ENCODE peak calls at places on chromosomes 3 and 15, in seven cellular contexts. L, H, I, P, C, N and B are unnamed samples.

GRCh38 chr3:67569324-67569723 is 85.1 kb downstream of the SUCLG2 start:
- DNase-seq in P (no peak), H (no peak), C (no peak), N (no peak), I (peak; percentile 10), L (no peak), B (no peak)

GRCh38 chr3:66778107-66778506 is 220.0 kb upstream of the KBTBD8 start:
- DNase-seq in L (no peak), C (no peak), I (no peak), P (no peak), N (no peak), H (no peak), B (no peak)

GRCh38 chr3:43323541-43323940 is 37.2 kb downstream of the SNRK start:
- DNase-seq in H (no peak), N (no peak), P (no peak), C (no peak), L (no peak), I (no peak), B (no peak)

GRCh38 chr15:83092309-83092976 is 15.0 kb upstream of the TM6SF1 start:
- DNase-seq in I (peak; percentile 50), P (no peak), H (peak; percentile 65), N (no peak), C (no peak), L (peak; percentile 59), B (no peak)

GRCh38 chr3:25291524-25291923 is 136.5 kb upstream of the RARB start:
- DNase-seq in N (no peak), C (no peak), P (no peak), L (no peak), H (no peak), I (peak; percentile 16), B (no peak)

GRCh38 chr3:105253225-105253624 is 113.5 kb upstream of the ALCAM start:
- DNase-seq in L (peak; percentile 59), P (no peak), I (no peak), H (no peak), C (no peak), N (no peak), B (no peak)

GRCh38 chr3:77197408-77197807 is 157.5 kb downstream of the ROBO2 start:
- DNase-seq in C (no peak), P (no peak), H (no peak), N (no peak), L (no peak), I (no peak), B (no peak)

GRCh38 chr15:57296473-57297162 is 79.7 kb upstream of the CGNL1 start:
- DNase-seq in P (no peak), I (no peak), N (no peak), H (no peak), C (no peak), L (no peak), B (no peak)

GRCh38 chr3:112736386-112736785 is 95.4 kb upstream of the CCDC80 start:
- DNase-seq in I (no peak), C (no peak), H (no peak), P (no peak), N (no peak), L (no peak), B (no peak)

GRCh38 chr3:29274667-29275066 is 6.2 kb upstream of the RBMS3 start:
- DNase-seq in H (no peak), L (no peak), P (no peak), I (no peak), N (no peak), C (no peak), B (no peak)

GRCh38 chr3:54882114-54882833 is 45.6 kb downstream of the LRTM1 start:
- DNase-seq in P (no peak), N (no peak), H (no peak), C (no peak), L (peak; percentile 99), I (peak; percentile 51), B (no peak)

GRCh38 chr15:41544650-41545015 is 576 bp upstream of the RPAP1 start:
- DNase-seq in N (no peak), I (no peak), H (peak; percentile 89), C (peak; percentile 75), L (no peak), P (no peak), B (peak; percentile 33)

GRCh38 chr3:22475665-22476064 is 724.7 kb upstream of the ZNF385D start:
- DNase-seq in N (no peak), L (peak; percentile 57), P (no peak), H (no peak), I (no peak), C (no peak), B (no peak)

GRCh38 chr3:156535162-156535627 is 19.7 kb downstream of the SSR3 start:
- DNase-seq in N (peak; percentile 35), I (peak; percentile 93), H (peak; percentile 55), P (no peak), C (peak; percentile 74), L (peak; percentile 100), B (peak; percentile 52)

GRCh38 chr15:59917504-59918157 is 86.5 kb upstream of the FOXB1 start:
- DNase-seq in L (peak; percentile 28), N (no peak), I (peak; percentile 85), C (no peak), H (peak; percentile 67), P (peak; percentile 74), B (no peak)

GRCh38 chr3:120147072-120147871 is 53.0 kb upstream of the GSK3B start:
- DNase-seq in C (no peak), L (no peak), N (no peak), H (no peak), P (no peak), I (peak; percentile 31), B (no peak)

GRCh38 chr3:161851941-161852566 is 355.4 kb downstream of the OTOL1 start:
- DNase-seq in I (peak; percentile 49), H (no peak), P (peak; percentile 31), L (peak; percentile 30), N (peak; percentile 19), C (no peak), B (no peak)

DNA sequence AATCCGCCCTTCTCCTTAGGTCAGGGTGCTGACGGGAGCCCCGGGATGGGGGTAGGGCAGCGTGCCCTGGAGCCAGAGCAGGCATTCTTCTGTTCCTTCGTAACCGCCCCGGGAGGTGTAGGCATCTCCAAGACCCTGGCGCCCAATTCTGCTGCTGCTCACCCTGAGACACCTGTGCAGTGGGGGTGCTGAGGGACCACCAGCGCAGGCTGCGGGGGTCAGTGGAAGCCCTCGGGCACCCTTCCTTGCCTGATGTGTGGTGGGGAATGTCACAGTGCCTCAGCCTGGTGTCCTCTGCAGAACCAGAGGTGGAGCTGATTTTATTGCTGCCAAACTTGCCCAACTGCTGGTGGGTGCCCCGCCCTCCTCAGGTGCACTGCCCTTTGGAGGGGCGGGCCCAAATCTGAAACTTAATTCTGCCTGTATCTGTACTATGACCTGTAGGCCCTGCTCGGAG is 7.3 kb downstream of the CSK start:
- DNase-seq in C (no peak), H (no peak), N (no peak), L (no peak), P (no peak), I (peak; percentile 47), B (no peak)
- H3K4me1 ChIP-seq in C (peaks cover 79% of the 10 kb centered on the region), H (peaks cover 96% of the 10 kb centered on the region), N (peaks cover 98% of the 10 kb centered on the region), L (peaks cover 64% of the 10 kb centered on the region), P (no peaks in the 10 kb centered on the region), I (peaks cover 32% of the 10 kb centered on the region), B (peaks cover 98% of the 10 kb centered on the region)

DNA sequence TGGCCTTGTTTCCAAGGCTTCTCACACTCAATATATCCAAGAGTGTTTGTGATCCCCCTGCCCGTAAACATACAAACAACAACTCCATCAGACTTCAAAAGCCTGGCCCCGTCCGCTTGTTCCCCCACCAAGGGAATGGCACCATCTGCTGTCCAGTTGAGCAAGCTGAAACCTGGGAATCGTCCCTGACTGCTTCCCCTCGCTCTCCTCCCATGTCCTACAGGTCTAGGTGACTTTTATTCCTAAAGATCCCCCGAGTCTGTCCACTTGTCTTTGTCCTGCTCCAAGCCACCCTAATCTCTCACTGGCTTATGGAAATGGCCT is 27.9 kb upstream of the FAM174B start:
- DNase-seq in H (no peak), L (peak; percentile 4), C (peak; percentile 67), P (no peak), I (peak; percentile 74), N (no peak), B (peak; percentile 32)
- TF ChIP-seq CTCF in H (peak; percentile 42), L (peak; percentile 29), C (peak; percentile 63), P (peak; percentile 16), I (peak; percentile 65), N (peak; percentile 73), B (peak; percentile 80)

GRCh38 chr3:18419232-18419631 is 5.9 kb downstream of the SATB1 start:
- DNase-seq in C (no peak), I (peak; percentile 11), N (no peak), H (no peak), L (no peak), P (no peak), B (no peak)
- H3K4me1 ChIP-seq in C (peaks cover 23% of the 10 kb centered on the region), I (peaks cover 13% of the 10 kb centered on the region), N (peaks cover 28% of the 10 kb centered on the region), H (peaks cover 15% of the 10 kb centered on the region), L (no peaks in the 10 kb centered on the region), P (no peaks in the 10 kb centered on the region), B (peaks cover 43% of the 10 kb centered on the region)

DNA sequence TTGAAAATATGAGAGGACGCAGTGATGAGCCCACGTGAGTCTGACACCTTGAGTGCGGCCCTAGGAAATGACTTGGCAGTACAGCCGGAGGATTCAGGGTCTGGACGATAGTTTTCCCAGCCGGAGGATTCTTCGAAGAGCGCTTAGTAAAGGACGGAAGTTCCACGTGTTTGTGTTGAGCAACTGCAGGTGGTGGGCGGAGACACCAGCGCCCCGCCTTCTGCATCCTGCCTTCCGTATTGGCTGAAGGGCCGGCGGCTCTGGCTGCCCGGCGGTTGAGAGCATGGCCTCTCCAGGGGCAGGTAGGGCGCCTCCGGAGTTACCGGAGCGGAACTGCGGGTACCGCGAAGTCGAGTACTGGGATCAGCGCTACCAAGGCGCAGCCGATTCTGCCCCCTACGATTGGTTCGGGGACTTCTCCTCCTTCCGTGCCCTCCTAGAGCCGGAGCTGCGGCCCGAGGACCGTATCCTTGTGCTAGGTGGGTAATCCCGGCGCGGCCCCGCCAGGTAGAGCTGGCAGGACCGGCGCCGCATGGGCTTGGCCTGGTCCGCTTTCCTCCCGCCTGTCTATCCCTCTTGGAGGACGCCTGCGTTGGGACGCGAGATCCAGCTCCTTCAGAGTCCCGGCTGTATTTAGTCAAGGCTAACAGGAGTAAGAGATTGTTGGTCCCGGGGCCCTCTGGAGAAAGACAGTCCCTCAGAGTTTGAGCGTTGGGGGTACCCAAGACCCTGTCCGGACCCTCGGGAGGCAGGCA is at the start of gene EEF1AKMT4:
- DNase-seq in H (peak; percentile 97), N (peak; percentile 89), P (peak; percentile 99), C (peak; percentile 98), I (peak; percentile 98), L (peak; percentile 98), B (peak; percentile 95)
- TF ChIP-seq CTCF in H (peak; percentile 60), N (peak; percentile 60), P (peak; percentile 46), C (peak; percentile 55), I (peak; percentile 57), L (peak; percentile 4), B (peak; percentile 64)

DNA sequence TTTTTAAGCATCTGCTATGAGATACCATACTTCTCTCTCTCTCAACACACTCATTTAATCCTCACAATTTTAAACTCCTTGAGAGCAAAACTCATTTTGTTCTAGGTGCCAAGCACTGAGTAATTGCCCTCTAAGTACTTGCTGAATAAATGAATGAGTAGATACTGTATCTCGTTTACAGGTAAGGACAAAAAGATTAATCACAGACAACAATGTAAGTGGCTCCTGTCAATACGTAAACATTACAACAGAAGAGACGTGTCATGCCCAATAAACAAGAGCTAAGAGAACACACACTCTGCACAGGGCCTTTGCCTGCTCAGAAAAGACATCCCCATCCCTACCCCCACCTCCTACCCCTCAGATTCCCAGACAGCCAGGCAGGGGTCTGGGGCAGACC is 59.8 kb downstream of the CHSY1 start:
- DNase-seq in L (no peak), C (no peak), N (no peak), H (no peak), P (no peak), I (no peak), B (no peak)
- H3K4me1 ChIP-seq in L (peaks cover 39% of the 10 kb centered on the region), C (peaks cover 47% of the 10 kb centered on the region), N (peaks cover 85% of the 10 kb centered on the region), H (peaks cover 70% of the 10 kb centered on the region), P (peaks cover 7% of the 10 kb centered on the region), I (peaks cover 22% of the 10 kb centered on the region), B (peaks cover 71% of the 10 kb centered on the region)

GRCh38 chr15:80778964-80779657 is at the start of gene CEMIP:
- DNase-seq in C (peak; percentile 76), I (peak; percentile 91), N (peak; percentile 30), H (peak; percentile 80), P (peak; percentile 87), L (peak; percentile 69), B (peak; percentile 64)
- TF ChIP-seq CTCF in C (peak; percentile 64), I (peak; percentile 88), N (peak; percentile 85), H (peak; percentile 80), P (peak; percentile 21), L (peak; percentile 69), B (peak; percentile 81)